ENCODE peak calls at places on chromosomes 5 and 9, in ten cellular contexts. O, D, K, R, J, Y, C, H, A and N are unnamed samples.

GRCh38 chr5:123164019-123164418 is 75.0 kb downstream of the PRDM6 start:
- ATAC-seq in O (no peak), D (peak), K (peak), R (no peak), J (peak), Y (peak), C (no peak), H (peak), A (no peak), N (no peak)

GRCh38 chr5:62780888-62781287 is 202.3 kb downstream of the LRRC70 start:
- ATAC-seq in O (no peak), D (no peak), K (no peak), R (no peak), J (no peak), Y (no peak), C (no peak), H (no peak), A (no peak), N (no peak)

GRCh38 chr5:111133436-111133751 is 41.2 kb downstream of the WDR36 start:
- ATAC-seq in O (no peak), D (peak), K (no peak), R (no peak), J (no peak), Y (no peak), C (peak), H (no peak), A (peak), N (no peak)

GRCh38 chr5:84384604-84385575 is at the start of gene EDIL3:
- ATAC-seq in O (no peak), D (peak), K (peak), R (no peak), J (no peak), Y (peak), C (peak), H (peak), A (no peak), N (no peak)

GRCh38 chr9:134487066-134487710 is 154.4 kb upstream of the COL5A1 start:
- ATAC-seq in O (no peak), D (no peak), K (no peak), R (no peak), J (no peak), Y (no peak), C (no peak), H (no peak), A (no peak), N (no peak)

GRCh38 chr5:180233729-180234128 is 24.7 kb upstream of the RASGEF1C start:
- ATAC-seq in O (no peak), D (no peak), K (no peak), R (no peak), J (no peak), Y (no peak), C (no peak), H (no peak), A (no peak), N (no peak)

GRCh38 chr9:27582794-27583193 is 9.5 kb upstream of the C9orf72 start:
- ATAC-seq in O (peak), D (no peak), K (no peak), R (no peak), J (no peak), Y (no peak), C (no peak), H (no peak), A (no peak), N (no peak)

GRCh38 chr5:61525573-61526142 is 193.6 kb downstream of the ZSWIM6 start:
- ATAC-seq in O (no peak), D (no peak), K (no peak), R (no peak), J (no peak), Y (no peak), C (no peak), H (peak), A (no peak), N (no peak)

GRCh38 chr5:169970911-169971436 is 9.3 kb downstream of the INSYN2B start:
- ATAC-seq in O (no peak), D (peak), K (peak), R (no peak), J (no peak), Y (no peak), C (peak), H (no peak), A (peak), N (no peak)

GRCh38 chr5:44396312-44396711 is 7.1 kb upstream of the FGF10 start:
- ATAC-seq in O (no peak), D (no peak), K (no peak), R (no peak), J (no peak), Y (no peak), C (no peak), H (no peak), A (no peak), N (no peak)

GRCh38 chr5:98179791-98180755 is 593.4 kb upstream of the RGMB start:
- ATAC-seq in O (no peak), D (no peak), K (no peak), R (no peak), J (no peak), Y (no peak), C (no peak), H (no peak), A (no peak), N (no peak)

GRCh38 chr9:126389958-126390357 is 63.3 kb downstream of the MVB12B start:
- ATAC-seq in O (no peak), D (peak), K (peak), R (peak), J (no peak), Y (peak), C (no peak), H (peak), A (peak), N (no peak)

GRCh38 chr5:172264814-172265213 is 18.8 kb downstream of the UBTD2 start:
- ATAC-seq in O (no peak), D (no peak), K (no peak), R (no peak), J (no peak), Y (no peak), C (no peak), H (no peak), A (no peak), N (no peak)

GRCh38 chr5:24789631-24790354 is 145.0 kb upstream of the CDH10 start:
- ATAC-seq in O (no peak), D (no peak), K (no peak), R (no peak), J (no peak), Y (no peak), C (no peak), H (no peak), A (no peak), N (no peak)

GRCh38 chr5:125274938-125275759 is 528.7 kb upstream of the ZNF608 start:
- ATAC-seq in O (no peak), D (peak), K (peak), R (no peak), J (no peak), Y (no peak), C (no peak), H (no peak), A (no peak), N (no peak)

GRCh38 chr5:109695005-109695926 is 5.5 kb downstream of the MAN2A1 start:
- ATAC-seq in O (no peak), D (no peak), K (no peak), R (no peak), J (no peak), Y (no peak), C (no peak), H (no peak), A (no peak), N (peak)

GRCh38 chr5:173946353-173946752 is 42.6 kb upstream of the C5orf47 start:
- ATAC-seq in O (no peak), D (no peak), K (no peak), R (no peak), J (no peak), Y (no peak), C (peak), H (no peak), A (no peak), N (no peak)

GRCh38 chr9:99294850-99295461 is 72.9 kb downstream of the SEC61B start:
- ATAC-seq in O (no peak), D (no peak), K (no peak), R (no peak), J (no peak), Y (no peak), C (no peak), H (no peak), A (no peak), N (no peak)